ENCODE peak calls at places on chromosome 4, in six cellular contexts. X, I, F, W, D and V are unnamed samples.

GRCh38 chr4:182683666-182684065 is 233.5 kb downstream of the DCTD start:
- DNase-seq in W (no peak), F (no peak), D (no peak), X (no peak), I (no peak), V (no peak)

GRCh38 chr4:148477276-148477675 is 35.1 kb upstream of the NR3C2 start:
- DNase-seq in F (no peak), W (no peak), X (no peak), D (no peak), I (no peak), V (no peak)

GRCh38 chr4:39713691-39714090 is 15.8 kb downstream of the UBE2K start:
- DNase-seq in X (no peak), W (no peak), F (no peak), I (peak), D (no peak), V (no peak)

GRCh38 chr4:109671350-109671749 is 31.9 kb downstream of the CASP6 start:
- DNase-seq in F (no peak), I (no peak), X (no peak), D (no peak), W (no peak), V (no peak)

GRCh38 chr4:94409947-94410346 is 41.8 kb upstream of the PDLIM5 start:
- DNase-seq in F (no peak), W (no peak), D (no peak), X (no peak), I (no peak), V (no peak)

GRCh38 chr4:184897807-184898388 is 72.1 kb upstream of the ACSL1 start:
- DNase-seq in I (no peak), X (no peak), F (no peak), D (no peak), W (no peak), V (no peak)

GRCh38 chr4:6530964-6531363 is 44.0 kb upstream of the MAN2B2 start:
- DNase-seq in W (no peak), D (no peak), X (no peak), F (no peak), I (no peak), V (no peak)

GRCh38 chr4:27059446-27059845 is 198.8 kb downstream of the STIM2 start:
- DNase-seq in F (no peak), X (no peak), I (no peak), D (no peak), W (no peak), V (no peak)

DNA sequence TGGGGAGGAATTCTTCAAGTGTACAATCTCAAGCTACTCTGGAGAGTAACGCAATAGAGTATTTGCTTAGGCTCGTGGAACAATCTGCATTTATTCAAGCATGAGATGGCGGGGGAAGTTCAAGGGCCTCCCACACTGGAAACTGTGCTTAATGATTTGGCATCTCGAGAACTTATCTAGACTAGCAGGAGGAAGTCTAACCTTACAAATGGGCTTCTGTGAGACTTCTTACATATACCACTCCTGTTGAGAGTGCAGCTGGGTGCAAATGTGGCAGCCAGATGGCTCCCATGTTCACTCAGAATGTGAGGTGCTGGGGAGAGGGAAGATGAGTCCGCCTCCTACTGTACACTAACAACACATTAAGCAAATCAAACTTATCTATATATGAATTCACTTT is 29.3 kb upstream of the PTPN13 start:
- DNase-seq in D (peak), X (peak), W (no peak), I (no peak), F (no peak), V (no peak)
- TF ChIP-seq CTCF in D (no peak), X (no peak), W (no peak), I (no peak), F (no peak), V (no peak)

GRCh38 chr4:102217775-102218174 is 127.5 kb downstream of the SLC39A8 start:
- DNase-seq in F (no peak), X (no peak), W (no peak), I (no peak), D (no peak), V (peak)
- TF ChIP-seq CTCF in F (no peak), X (no peak), W (no peak), I (no peak), D (no peak), V (no peak)

GRCh38 chr4:127498366-127498765 is 134.4 kb upstream of the INTU start:
- DNase-seq in X (no peak), W (no peak), F (no peak), I (no peak), D (no peak), V (no peak)
- TF ChIP-seq CTCF in X (no peak), W (no peak), F (no peak), I (no peak), D (no peak), V (no peak)

GRCh38 chr4:8745828-8746225 is 125.8 kb downstream of the HMX1 start:
- DNase-seq in D (no peak), I (no peak), F (no peak), W (no peak), X (no peak), V (no peak)

GRCh38 chr4:8746523-8747466 is 124.8 kb downstream of the HMX1 start:
- DNase-seq in D (no peak), I (no peak), W (no peak), F (no peak), X (no peak), V (no peak)

GRCh38 chr4:8742546-8742945 is 129.1 kb downstream of the HMX1 start:
- DNase-seq in F (no peak), X (no peak), I (no peak), D (no peak), W (no peak), V (no peak)

GRCh38 chr4:8745036-8745827 is 126.4 kb downstream of the HMX1 start:
- DNase-seq in X (no peak), D (no peak), F (no peak), I (peak), W (no peak), V (no peak)

DNA sequence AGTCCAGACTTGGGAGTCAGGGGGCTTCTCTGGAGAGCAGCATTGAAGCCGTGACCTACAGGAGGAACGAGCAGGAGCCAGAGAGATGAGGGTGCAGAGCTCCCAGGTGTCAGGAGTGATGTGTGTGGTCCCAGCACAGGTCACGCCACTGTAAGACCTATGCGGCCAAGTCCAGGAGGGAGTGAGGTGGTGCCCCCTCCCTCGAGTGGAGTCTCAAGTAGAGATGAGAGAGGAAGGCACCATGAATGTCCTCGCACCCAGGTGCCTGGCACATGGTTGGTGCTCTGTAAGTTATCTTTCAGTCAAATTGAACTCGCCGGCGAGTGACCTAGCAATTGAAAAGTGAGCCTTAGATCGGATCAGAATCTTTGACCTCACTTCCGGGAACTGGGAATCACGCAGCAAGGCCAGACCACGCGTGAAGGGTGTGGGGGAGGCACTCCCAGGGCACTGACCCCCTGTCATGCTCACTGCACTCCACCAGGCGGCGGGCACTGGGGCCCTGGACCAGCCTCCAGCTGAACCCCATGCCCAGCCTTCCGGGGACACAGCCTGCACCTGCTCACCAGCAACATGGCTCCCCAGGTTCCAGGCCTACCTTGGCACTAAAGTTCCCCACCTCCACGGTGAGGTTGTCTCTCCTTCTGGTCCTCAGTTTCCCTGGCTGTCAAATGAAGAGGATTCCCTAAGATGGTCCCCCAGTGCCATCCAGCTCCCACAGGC is 127.4 kb downstream of the HMX1 start:
- DNase-seq in F (no peak), I (peak), W (no peak), X (no peak), D (no peak), V (no peak)
- TF ChIP-seq CTCF in F (no peak), I (no peak), W (no peak), X (no peak), D (no peak), V (no peak)

DNA sequence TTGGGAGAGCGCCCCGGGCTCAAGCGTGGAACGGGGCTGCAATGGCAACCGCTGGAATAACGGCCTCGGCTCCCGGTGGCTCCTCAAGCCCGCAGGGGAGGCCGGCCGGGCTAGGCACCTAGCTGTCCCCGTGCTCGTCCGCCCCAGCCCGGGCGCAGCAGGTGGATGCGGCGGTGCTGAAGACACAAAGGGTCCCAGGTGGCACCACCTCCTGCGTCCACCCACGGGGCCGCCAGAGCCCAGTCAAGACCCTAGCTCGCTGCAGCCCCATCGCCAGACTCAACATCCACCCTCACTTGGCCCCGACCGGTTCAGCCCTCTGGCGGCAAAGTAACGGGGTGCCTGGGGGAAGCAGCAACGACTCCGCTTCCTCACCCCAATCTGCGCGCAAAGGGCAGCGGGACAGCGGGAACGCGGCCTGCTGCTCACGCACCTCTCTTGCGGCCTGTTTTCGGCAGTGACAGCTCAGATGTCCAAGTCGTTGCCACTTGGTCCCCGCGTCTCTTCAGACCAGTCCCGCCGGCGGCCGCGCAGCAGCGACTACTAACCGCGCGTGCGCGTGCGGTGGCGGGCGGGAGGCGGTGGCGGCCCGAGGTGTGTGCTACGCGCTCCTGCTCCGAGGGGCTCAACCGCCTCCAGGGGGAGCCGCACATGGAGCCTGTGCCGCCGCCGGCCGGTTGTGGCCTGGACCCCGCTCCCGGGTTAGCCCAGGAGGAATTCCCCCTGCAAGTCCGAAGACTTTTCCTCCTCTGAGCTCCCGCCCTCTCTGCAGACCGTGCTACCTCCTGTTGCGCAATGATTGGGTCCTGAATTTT is at the start of gene CLGN:
- DNase-seq in X (no peak), W (no peak), D (peak), F (no peak), I (peak), V (no peak)
- TF ChIP-seq CTCF in X (peak), W (peak), D (peak), F (peak), I (peak), V (peak)

GRCh38 chr4:23070848-23071570 is 378.3 kb downstream of the GBA3 start:
- DNase-seq in W (no peak), D (no peak), F (no peak), I (no peak), X (no peak), V (no peak)
- TF ChIP-seq CTCF in W (no peak), D (no peak), F (no peak), I (no peak), X (no peak), V (no peak)

DNA sequence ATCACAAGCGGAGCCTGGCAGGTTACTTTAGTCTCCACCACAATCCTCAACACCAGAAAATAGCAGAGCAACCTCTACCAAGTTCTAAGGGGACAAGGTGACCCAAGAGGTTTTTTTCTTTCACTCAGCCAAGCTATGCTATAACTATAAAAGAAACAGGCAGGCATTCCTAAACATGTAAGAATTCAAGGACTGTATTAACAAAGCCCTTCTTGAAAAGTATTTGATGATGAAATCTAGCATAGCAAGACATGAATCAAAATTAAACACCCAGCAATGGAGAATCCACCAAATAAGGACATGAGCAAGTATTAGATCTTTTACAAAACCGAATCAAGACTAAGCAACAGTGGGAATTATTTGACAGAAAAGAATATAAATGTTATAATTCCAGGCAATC is 25.7 kb upstream of the C1QTNF7 start:
- DNase-seq in D (no peak), I (no peak), F (no peak), X (no peak), W (no peak), V (no peak)
- TF ChIP-seq CTCF in D (no peak), I (no peak), F (no peak), X (no peak), W (no peak), V (no peak)

DNA sequence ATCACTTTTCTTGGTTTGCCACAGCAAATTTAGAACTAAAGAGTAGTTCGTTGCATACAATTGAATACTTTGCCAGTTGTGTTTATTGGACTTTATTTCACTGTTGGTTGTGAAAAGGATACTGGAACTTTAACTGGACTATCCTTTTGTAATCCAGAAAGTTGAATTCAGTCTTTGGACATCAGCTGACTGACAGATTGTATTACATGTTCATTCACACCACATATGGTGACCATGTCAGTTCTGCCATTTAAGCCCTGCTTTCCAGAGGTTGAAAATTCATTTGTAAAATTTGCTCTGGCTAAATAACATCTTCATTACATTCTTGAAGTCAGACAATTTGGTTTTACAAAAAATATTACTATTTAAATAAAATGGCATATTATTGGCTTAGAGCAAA is 251.7 kb downstream of the CAMK2D start:
- DNase-seq in F (no peak), X (no peak), W (no peak), D (no peak), I (no peak), V (no peak)
- TF ChIP-seq CTCF in F (no peak), X (no peak), W (no peak), D (no peak), I (no peak), V (no peak)

DNA sequence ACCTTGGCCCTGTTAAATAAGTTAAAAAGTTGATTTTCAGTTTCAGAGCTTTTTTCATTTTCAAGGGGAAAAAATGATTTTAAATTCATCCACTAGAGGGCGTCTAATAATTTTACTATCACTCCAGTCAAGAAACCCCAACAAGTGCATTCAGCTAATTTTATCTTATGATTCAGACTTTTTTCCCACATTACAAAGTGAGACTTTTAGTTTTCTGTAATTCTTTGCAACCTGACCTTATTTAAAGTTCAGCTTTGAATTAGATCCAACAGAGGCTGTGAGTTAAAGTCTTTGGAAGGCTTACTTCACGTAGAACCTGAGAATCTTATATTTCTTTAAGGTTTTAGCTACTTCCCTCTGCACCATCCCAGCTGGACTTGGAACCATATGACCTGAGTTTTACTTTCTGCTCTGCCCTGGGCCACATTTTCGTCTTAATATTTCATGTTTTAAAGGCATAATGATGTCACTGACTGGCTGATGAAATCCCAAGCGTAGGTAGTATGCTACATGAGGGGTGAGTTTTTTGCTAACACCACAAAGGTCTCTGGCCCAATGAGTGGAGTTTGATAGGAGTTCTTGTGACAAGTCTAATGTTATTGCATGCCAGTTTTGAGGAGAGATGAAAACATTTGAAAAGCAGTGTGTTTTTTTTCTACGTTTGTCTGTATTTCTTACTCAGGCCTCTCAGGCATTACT is 7.2 kb downstream of the GNRHR start:
- DNase-seq in D (no peak), I (peak), F (no peak), X (no peak), W (no peak), V (no peak)
- TF ChIP-seq CTCF in D (peak), I (peak), F (peak), X (peak), W (peak), V (peak)